ENCODE peak calls at places on chromosome 20, in four cellular contexts. One of them, this sample, is unnamed.

GRCh38 chr20:15642676-15643075 is 930.6 kb downstream of the KIF16B start:
- DNase-seq in HepG2: no peak
- DNase-seq in GM12878: no peak
- DNase-seq in K562: no peak
- DNase-seq in this sample: no peak

GRCh38 chr20:52783769-52784168 is 188.4 kb upstream of the TSHZ2 start:
- DNase-seq in HepG2: peak; percentile 30
- DNase-seq in GM12878: no peak
- DNase-seq in K562: peak; percentile 12
- DNase-seq in this sample: no peak

GRCh38 chr20:47605673-47606413 is 104.2 kb downstream of the NCOA3 start:
- DNase-seq in HepG2: peak; percentile 49
- DNase-seq in GM12878: no peak
- DNase-seq in K562: no peak
- DNase-seq in this sample: no peak

GRCh38 chr20:17430515-17430914 is 100.7 kb downstream of the BFSP1 start:
- DNase-seq in HepG2: no peak
- DNase-seq in GM12878: no peak
- DNase-seq in K562: no peak
- DNase-seq in this sample: no peak

GRCh38 chr20:42179768-42180167 is 561.6 kb upstream of the CHD6 start:
- DNase-seq in HepG2: no peak
- DNase-seq in GM12878: no peak
- DNase-seq in K562: no peak
- DNase-seq in this sample: no peak

GRCh38 chr20:11178946-11179654 is 505.3 kb upstream of the JAG1 start:
- DNase-seq in HepG2: peak; percentile 54
- DNase-seq in GM12878: no peak
- DNase-seq in K562: no peak
- DNase-seq in this sample: no peak

GRCh38 chr20:47196091-47197081 is 160.1 kb downstream of the ZMYND8 start:
- DNase-seq in HepG2: peak; percentile 70
- DNase-seq in GM12878: peak; percentile 19
- DNase-seq in K562: peak; percentile 83
- DNase-seq in this sample: peak; percentile 83

GRCh38 chr20:57999465-58000111 is 228.9 kb downstream of the ANKRD60 start:
- DNase-seq in HepG2: no peak
- DNase-seq in GM12878: no peak
- DNase-seq in K562: no peak
- DNase-seq in this sample: no peak

GRCh38 chr20:44644384-44645131 is 6.9 kb downstream of the ADA start:
- DNase-seq in HepG2: no peak
- DNase-seq in GM12878: peak; percentile 70
- DNase-seq in K562: no peak
- DNase-seq in this sample: no peak

DNA sequence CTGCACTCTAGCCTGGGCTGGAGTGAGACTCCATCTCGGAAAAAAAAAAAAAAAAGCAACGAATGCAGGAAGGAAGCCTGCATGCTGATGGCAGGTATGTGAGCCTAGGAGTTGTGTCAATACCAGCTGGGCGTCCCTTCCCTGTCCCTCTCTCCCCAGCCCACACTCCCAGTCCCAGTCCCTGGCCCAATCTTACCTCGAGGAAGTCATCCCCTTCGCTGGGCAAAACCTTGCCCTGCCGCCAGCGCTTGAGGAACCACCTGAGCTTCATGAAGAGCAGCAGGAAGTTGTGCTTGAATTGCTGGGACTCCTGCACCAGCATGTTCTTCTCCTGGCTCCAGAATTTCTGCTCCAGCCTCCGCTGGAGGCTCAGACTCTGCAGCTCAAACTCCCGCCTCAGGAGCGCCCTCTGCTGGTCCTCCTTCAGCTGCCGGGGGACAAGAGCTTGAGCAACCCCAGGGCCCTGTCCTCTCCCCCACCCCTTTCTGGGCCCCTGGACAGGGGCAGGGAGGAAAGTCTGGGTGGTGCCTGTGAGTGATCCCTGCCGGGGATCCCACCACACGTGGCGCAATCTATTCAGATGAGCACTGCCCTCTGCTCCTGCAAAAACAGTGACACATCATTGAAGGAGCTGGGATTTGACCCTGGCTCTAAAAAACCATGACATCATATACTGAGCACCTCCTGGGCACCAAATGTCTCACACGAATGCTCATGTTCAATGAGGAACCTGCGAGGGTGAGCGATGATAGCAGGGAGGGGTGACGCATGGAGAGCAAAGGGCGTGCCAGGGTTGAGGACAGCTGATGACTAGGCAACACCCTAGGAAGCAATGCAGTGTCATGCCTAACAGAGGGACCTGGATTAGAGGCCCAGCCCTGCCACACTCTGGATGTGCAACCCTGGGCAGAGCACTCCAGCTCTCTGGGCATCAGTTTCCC is 35.0 kb upstream of the DSN1 start:
- DNase-seq in HepG2: peak; percentile 70
- DNase-seq in GM12878: no peak
- DNase-seq in K562: peak; percentile 75
- DNase-seq in this sample: peak; percentile 81
- TF ChIP-seq NFIC in HepG2: no peak
- TF ChIP-seq NFIC in GM12878: no peak
- TF ChIP-seq NFIC in K562: no peak
- TF ChIP-seq NFIC in this sample: no peak

DNA sequence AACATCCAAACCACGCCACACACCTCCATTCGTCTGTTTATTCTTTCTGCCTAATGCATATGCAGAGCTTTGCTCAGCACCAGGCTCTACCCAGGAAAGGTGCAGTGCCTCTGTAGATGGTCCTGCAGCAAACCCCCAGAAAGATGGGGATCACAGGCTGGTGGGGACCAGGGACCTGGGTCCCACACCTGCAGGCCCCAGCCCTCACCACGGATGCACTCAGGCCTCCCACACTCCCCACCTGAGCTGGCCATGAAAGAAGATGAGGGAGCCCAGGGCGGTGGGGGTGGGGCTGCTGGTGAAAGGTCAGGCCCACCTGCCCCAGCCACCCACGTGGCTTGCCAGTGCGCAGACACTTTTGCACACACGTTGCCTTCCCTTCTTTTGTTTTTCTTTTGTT is 217.7 kb downstream of the TAF4 start:
- DNase-seq in HepG2: no peak
- DNase-seq in GM12878: no peak
- DNase-seq in K562: no peak
- DNase-seq in this sample: no peak
- TF ChIP-seq RAD21 in HepG2: no peak
- TF ChIP-seq RAD21 in GM12878: no peak
- TF ChIP-seq RAD21 in K562: no peak
- TF ChIP-seq RAD21 in this sample: no peak

GRCh38 chr20:61372151-61373054 is 120.3 kb downstream of the CDH4 start:
- DNase-seq in HepG2: no peak
- DNase-seq in GM12878: no peak
- DNase-seq in K562: no peak
- DNase-seq in this sample: no peak

GRCh38 chr20:61373055-61373399 is 121.0 kb downstream of the CDH4 start:
- DNase-seq in HepG2: no peak
- DNase-seq in GM12878: no peak
- DNase-seq in K562: no peak
- DNase-seq in this sample: no peak

GRCh38 chr20:61370841-61371303 is 118.8 kb downstream of the CDH4 start:
- DNase-seq in HepG2: no peak
- DNase-seq in GM12878: no peak
- DNase-seq in K562: no peak
- DNase-seq in this sample: peak; percentile 57

GRCh38 chr20:61371501-61372150 is 119.6 kb downstream of the CDH4 start:
- DNase-seq in HepG2: no peak
- DNase-seq in GM12878: no peak
- DNase-seq in K562: no peak
- DNase-seq in this sample: no peak

GRCh38 chr20:61369731-61370520 is 117.9 kb downstream of the CDH4 start:
- DNase-seq in HepG2: no peak
- DNase-seq in GM12878: no peak
- DNase-seq in K562: no peak
- DNase-seq in this sample: no peak
- TF ChIP-seq NFIC in HepG2: no peak
- TF ChIP-seq NFIC in GM12878: no peak
- TF ChIP-seq NFIC in K562: no peak
- TF ChIP-seq NFIC in this sample: no peak

GRCh38 chr20:50353289-50353961 is 156.8 kb upstream of the PTPN1 start:
- DNase-seq in HepG2: peak; percentile 61
- DNase-seq in GM12878: no peak
- DNase-seq in K562: no peak
- DNase-seq in this sample: no peak

GRCh38 chr20:50347568-50347981 is 156.9 kb downstream of the CEBPB start:
- DNase-seq in HepG2: no peak
- DNase-seq in GM12878: no peak
- DNase-seq in K562: no peak
- DNase-seq in this sample: no peak

GRCh38 chr20:50351541-50351940 is 158.6 kb upstream of the PTPN1 start:
- DNase-seq in HepG2: no peak
- DNase-seq in GM12878: no peak
- DNase-seq in K562: no peak
- DNase-seq in this sample: no peak

GRCh38 chr20:50348118-50348517 is 157.5 kb downstream of the CEBPB start:
- DNase-seq in HepG2: no peak
- DNase-seq in GM12878: no peak
- DNase-seq in K562: peak; percentile 32
- DNase-seq in this sample: no peak

GRCh38 chr20:50350510-50351249 is 159.5 kb upstream of the PTPN1 start:
- DNase-seq in HepG2: no peak
- DNase-seq in GM12878: no peak
- DNase-seq in K562: no peak
- DNase-seq in this sample: no peak
- TF ChIP-seq RAD21 in HepG2: no peak
- TF ChIP-seq RAD21 in GM12878: no peak
- TF ChIP-seq RAD21 in K562: no peak
- TF ChIP-seq RAD21 in this sample: no peak

GRCh38 chr20:32436968-32437367 is 78.8 kb downstream of the ASXL1 start:
- DNase-seq in HepG2: no peak
- DNase-seq in GM12878: no peak
- DNase-seq in K562: no peak
- DNase-seq in this sample: no peak

GRCh38 chr20:32434434-32434833 is 76.3 kb downstream of the ASXL1 start:
- DNase-seq in HepG2: no peak
- DNase-seq in GM12878: no peak
- DNase-seq in K562: no peak
- DNase-seq in this sample: peak; percentile 17

GRCh38 chr20:32437391-32438074 is 79.4 kb downstream of the ASXL1 start:
- DNase-seq in HepG2: peak; percentile 77
- DNase-seq in GM12878: no peak
- DNase-seq in K562: no peak
- DNase-seq in this sample: peak; percentile 47

GRCh38 chr20:32435449-32436107 is 77.4 kb downstream of the ASXL1 start:
- DNase-seq in HepG2: no peak
- DNase-seq in GM12878: no peak
- DNase-seq in K562: no peak
- DNase-seq in this sample: peak; percentile 11

DNA sequence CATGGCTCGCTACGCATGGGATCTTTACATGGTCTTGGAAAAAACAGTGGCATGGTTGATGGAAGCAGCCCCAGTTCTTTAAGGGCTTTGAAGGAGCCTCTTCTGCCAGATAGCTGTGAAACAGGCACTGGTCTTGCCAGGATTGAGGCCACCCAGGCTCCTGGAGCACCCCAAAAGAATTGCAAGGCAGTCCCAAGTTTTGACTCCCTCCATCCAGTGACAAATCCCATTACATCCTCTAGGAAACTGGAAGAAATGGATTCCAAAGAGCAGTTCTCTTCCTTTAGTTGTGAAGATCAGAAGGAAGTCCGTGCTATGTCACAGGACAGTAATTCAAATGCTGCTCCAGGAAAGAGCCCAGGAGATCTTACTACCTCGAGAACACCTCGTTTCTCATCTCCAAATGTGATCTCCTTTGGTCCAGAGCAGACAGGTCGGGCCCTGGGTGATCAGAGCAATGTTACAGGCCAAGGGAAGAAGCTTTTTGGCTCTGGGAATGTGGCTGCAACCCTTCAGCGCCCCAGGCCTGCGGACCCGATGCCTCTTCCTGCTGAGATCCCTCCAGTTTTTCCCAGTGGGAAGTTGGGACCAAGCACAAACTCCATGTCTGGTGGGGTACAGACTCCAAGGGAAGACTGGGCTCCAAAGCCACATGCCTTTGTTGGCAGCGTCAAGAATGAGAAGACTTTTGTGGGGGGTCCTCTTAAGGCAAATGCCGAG is 78.2 kb downstream of the ASXL1 start:
- DNase-seq in HepG2: no peak
- DNase-seq in GM12878: no peak
- DNase-seq in K562: no peak
- DNase-seq in this sample: peak; percentile 10
- TF ChIP-seq NFIC in HepG2: no peak
- TF ChIP-seq NFIC in GM12878: no peak
- TF ChIP-seq NFIC in K562: no peak
- TF ChIP-seq NFIC in this sample: no peak